ENCODE peak calls at places on chromosomes 16 and 17, in four cellular contexts. One of them, this sample, is unnamed.

GRCh38 chr17:7023576-7024401 is 939 bp downstream of the BCL6B start:
- DNase-seq in NCI-H146: no peak
- DNase-seq in PC-3: peak
- DNase-seq in HTR-8/SVneo: no peak
- DNase-seq in this sample: peak

GRCh38 chr17:81572499-81573030 is 20.4 kb upstream of the FAAP100 start:
- DNase-seq in PC-3: no peak
- DNase-seq in NCI-H146: no peak
- DNase-seq in HTR-8/SVneo: no peak
- DNase-seq in this sample: no peak

GRCh38 chr16:61296305-61296704 is 739.9 kb downstream of the CDH8 start:
- DNase-seq in HTR-8/SVneo: no peak
- DNase-seq in NCI-H146: no peak
- DNase-seq in PC-3: no peak
- DNase-seq in this sample: no peak

GRCh38 chr17:8713315-8713714 is 31.3 kb downstream of the CCDC42 start:
- DNase-seq in HTR-8/SVneo: no peak
- DNase-seq in PC-3: no peak
- DNase-seq in NCI-H146: no peak
- DNase-seq in this sample: no peak

GRCh38 chr17:39167492-39167891 is 1.5 kb upstream of the ARL5C start:
- DNase-seq in PC-3: no peak
- DNase-seq in NCI-H146: no peak
- DNase-seq in HTR-8/SVneo: no peak
- DNase-seq in this sample: no peak

GRCh38 chr16:88772871-88773811 is 11.9 kb downstream of the PIEZO1 start:
- DNase-seq in PC-3: peak
- DNase-seq in NCI-H146: no peak
- DNase-seq in HTR-8/SVneo: no peak
- DNase-seq in this sample: no peak

GRCh38 chr17:3935825-3936355 is 19.6 kb upstream of the P2RX1 start:
- DNase-seq in PC-3: peak
- DNase-seq in NCI-H146: no peak
- DNase-seq in HTR-8/SVneo: no peak
- DNase-seq in this sample: peak

GRCh38 chr17:74785096-74785980 is 9.2 kb upstream of the NAT9 start:
- DNase-seq in HTR-8/SVneo: no peak
- DNase-seq in NCI-H146: no peak
- DNase-seq in PC-3: no peak
- DNase-seq in this sample: no peak

GRCh38 chr17:59825533-59826316 is 67.0 kb downstream of the TUBD1 start:
- DNase-seq in HTR-8/SVneo: no peak
- DNase-seq in PC-3: peak
- DNase-seq in NCI-H146: no peak
- DNase-seq in this sample: peak

GRCh38 chr17:67378444-67379250 is 1.6 kb downstream of the PITPNC1 start:
- DNase-seq in PC-3: peak
- DNase-seq in NCI-H146: peak
- DNase-seq in HTR-8/SVneo: peak
- DNase-seq in this sample: peak

GRCh38 chr17:50604470-50604869 is 30.2 kb upstream of the ABCC3 start:
- DNase-seq in HTR-8/SVneo: no peak
- DNase-seq in PC-3: no peak
- DNase-seq in NCI-H146: no peak
- DNase-seq in this sample: no peak

GRCh38 chr16:787261-787966 is 767 bp downstream of the RPUSD1 start:
- DNase-seq in PC-3: no peak
- DNase-seq in NCI-H146: peak
- DNase-seq in HTR-8/SVneo: no peak
- DNase-seq in this sample: no peak

GRCh38 chr17:38563362-38564253 is 42.1 kb downstream of the SRCIN1 start:
- DNase-seq in HTR-8/SVneo: no peak
- DNase-seq in NCI-H146: no peak
- DNase-seq in PC-3: no peak
- DNase-seq in this sample: no peak

GRCh38 chr17:7219812-7220592 is at the start of the genes ACADVL and DLG4:
- DNase-seq in HTR-8/SVneo: peak
- DNase-seq in NCI-H146: peak
- DNase-seq in PC-3: peak
- DNase-seq in this sample: peak

GRCh38 chr16:2859686-2860265 is 1.8 kb upstream of the PRSS22 start:
- DNase-seq in NCI-H146: no peak
- DNase-seq in PC-3: no peak
- DNase-seq in HTR-8/SVneo: no peak
- DNase-seq in this sample: no peak

GRCh38 chr16:6096931-6097665 is 999.5 kb upstream of the EEF2KMT start:
- DNase-seq in HTR-8/SVneo: no peak
- DNase-seq in PC-3: no peak
- DNase-seq in NCI-H146: no peak
- DNase-seq in this sample: no peak

GRCh38 chr16:75591001-75591852 is 25.0 kb downstream of the GABARAPL2 start:
- DNase-seq in NCI-H146: no peak
- DNase-seq in PC-3: no peak
- DNase-seq in HTR-8/SVneo: no peak
- DNase-seq in this sample: no peak

GRCh38 chr16:87178977-87179376 is 138.2 kb downstream of the C16orf95 start:
- DNase-seq in NCI-H146: no peak
- DNase-seq in PC-3: peak
- DNase-seq in HTR-8/SVneo: peak
- DNase-seq in this sample: peak

GRCh38 chr16:81478876-81479496 is 34.4 kb downstream of the CMIP start:
- DNase-seq in PC-3: no peak
- DNase-seq in HTR-8/SVneo: no peak
- DNase-seq in NCI-H146: no peak
- DNase-seq in this sample: no peak

GRCh38 chr17:31538080-31538762 is 146.7 kb downstream of the RAB11FIP4 start:
- DNase-seq in HTR-8/SVneo: no peak
- DNase-seq in NCI-H146: no peak
- DNase-seq in PC-3: no peak
- DNase-seq in this sample: no peak

GRCh38 chr17:60039509-60040442 is 38.9 kb downstream of the HEATR6 start:
- DNase-seq in NCI-H146: no peak
- DNase-seq in HTR-8/SVneo: no peak
- DNase-seq in PC-3: no peak
- DNase-seq in this sample: no peak

GRCh38 chr16:25012525-25012991 is 2.6 kb downstream of the ARHGAP17 start:
- DNase-seq in NCI-H146: no peak
- DNase-seq in PC-3: peak
- DNase-seq in HTR-8/SVneo: peak
- DNase-seq in this sample: peak

GRCh38 chr17:74368341-74369152 is 1.2 kb downstream of the GPR142 start:
- DNase-seq in HTR-8/SVneo: peak
- DNase-seq in NCI-H146: peak
- DNase-seq in PC-3: peak
- DNase-seq in this sample: peak

GRCh38 chr17:50075446-50076032 is 19.6 kb upstream of the PDK2 start:
- DNase-seq in PC-3: no peak
- DNase-seq in HTR-8/SVneo: no peak
- DNase-seq in NCI-H146: no peak
- DNase-seq in this sample: no peak

GRCh38 chr16:3868556-3868955 is 12.0 kb downstream of the CREBBP start:
- DNase-seq in HTR-8/SVneo: no peak
- DNase-seq in NCI-H146: peak
- DNase-seq in PC-3: no peak
- DNase-seq in this sample: no peak

GRCh38 chr17:31533546-31534155 is 142.2 kb downstream of the RAB11FIP4 start:
- DNase-seq in NCI-H146: peak
- DNase-seq in HTR-8/SVneo: peak
- DNase-seq in PC-3: peak
- DNase-seq in this sample: peak

GRCh38 chr16:55471448-55472097 is 7.4 kb upstream of the MMP2 start:
- DNase-seq in PC-3: peak
- DNase-seq in NCI-H146: no peak
- DNase-seq in HTR-8/SVneo: peak
- DNase-seq in this sample: peak

GRCh38 chr17:74071280-74071679 is 132.2 kb upstream of the RPL38 start:
- DNase-seq in PC-3: no peak
- DNase-seq in NCI-H146: peak
- DNase-seq in HTR-8/SVneo: no peak
- DNase-seq in this sample: no peak

GRCh38 chr16:30136971-30137601 is 14.1 kb upstream of the MAPK3 start:
- DNase-seq in HTR-8/SVneo: no peak
- DNase-seq in PC-3: no peak
- DNase-seq in NCI-H146: no peak
- DNase-seq in this sample: no peak

GRCh38 chr17:67218385-67218950 is 26.5 kb downstream of the HELZ start:
- DNase-seq in NCI-H146: no peak
- DNase-seq in HTR-8/SVneo: no peak
- DNase-seq in PC-3: no peak
- DNase-seq in this sample: no peak

GRCh38 chr16:55292491-55292890 is 31.5 kb upstream of the IRX6 start:
- DNase-seq in HTR-8/SVneo: no peak
- DNase-seq in PC-3: no peak
- DNase-seq in NCI-H146: no peak
- DNase-seq in this sample: no peak

This sample was measured in MCF 10A.